ENCODE peak calls at places on chromosomes 2 and 18, in six cellular contexts. O is epithelial cell of proximal tubule, N is mesenteric fat pad, L is endothelial cell, S is left ventricle myocardium superior, R is HL-60. I is an unnamed sample.
A peak's percentile ranks its signal among the peaks of the same experiment; 100 is the strongest.

GRCh38 chr18:51051105-51051712 is 21.2 kb downstream of the SMAD4 start:
- DNase-seq in S (no peak), R (peak; percentile 52), N (no peak), L (no peak), O (no peak), I (no peak)

GRCh38 chr2:200702646-200703118 is 109.0 kb upstream of the BZW1 start:
- DNase-seq in O (no peak), N (no peak), L (no peak), R (no peak), S (no peak), I (no peak)

GRCh38 chr18:51069885-51070284 is 39.9 kb downstream of the SMAD4 start:
- DNase-seq in N (no peak), S (no peak), R (no peak), O (no peak), L (no peak), I (no peak)

GRCh38 chr2:235026649-235027557 is 75.1 kb downstream of the SH3BP4 start:
- DNase-seq in S (peak; percentile 74), R (no peak), N (no peak), L (no peak), O (no peak), I (no peak)

GRCh38 chr18:49652841-49653240 is 91.0 kb downstream of the LIPG start:
- DNase-seq in N (peak; percentile 26), R (no peak), S (no peak), L (no peak), O (no peak), I (no peak)

GRCh38 chr2:1690056-1690775 is 54.1 kb downstream of the PXDN start:
- DNase-seq in L (no peak), O (no peak), N (peak; percentile 78), R (no peak), S (no peak), I (no peak)

GRCh38 chr2:158753561-158754302 is 41.4 kb upstream of the DAPL1 start:
- DNase-seq in O (no peak), N (no peak), R (peak; percentile 49), L (peak; percentile 45), S (peak; percentile 43), I (no peak)

GRCh38 chr2:85873679-85874078 is 15.1 kb downstream of the ST3GAL5 start:
- DNase-seq in N (no peak), L (no peak), O (no peak), R (no peak), S (no peak), I (no peak)

GRCh38 chr2:120513776-120514357 is 167.9 kb downstream of the INHBB start:
- DNase-seq in N (no peak), L (no peak), S (no peak), R (no peak), O (no peak), I (no peak)

GRCh38 chr2:113200736-113201490 is 27.1 kb downstream of the PSD4 start:
- DNase-seq in O (no peak), R (no peak), S (no peak), L (no peak), N (no peak), I (no peak)

GRCh38 chr2:182618672-182619079 is 97.4 kb upstream of the DNAJC10 start:
- DNase-seq in N (no peak), L (no peak), R (no peak), S (no peak), O (no peak), I (no peak)

GRCh38 chr18:13428319-13428718 is 209.8 kb downstream of the LDLRAD4 start:
- DNase-seq in R (no peak), N (no peak), L (no peak), O (no peak), S (no peak), I (no peak)

GRCh38 chr2:221006084-221006483 is 566.0 kb downstream of the EPHA4 start:
- DNase-seq in O (no peak), R (no peak), L (no peak), S (no peak), N (no peak), I (no peak)

GRCh38 chr2:242034996-242035814 is 165.7 kb downstream of the RTP5 start:
- DNase-seq in S (no peak), L (no peak), N (peak; percentile 89), R (no peak), O (no peak), I (peak; percentile 76)